ENCODE peak calls at places on chromosome 16, in four cellular contexts. P is CD8-positive, alpha-beta memory T cell; B is bronchial epithelial cell; C is HepG2. F is an unnamed sample.

GRCh38 chr16:11391576-11391975 is 46.3 kb downstream of the RMI2 start:
- DNase-seq in C (no peak), P (no peak), B (no peak), F (no peak)

GRCh38 chr16:14324581-14324980 is 253.5 kb downstream of the MRTFB start:
- DNase-seq in C (no peak), P (no peak), B (no peak), F (no peak)

GRCh38 chr16:21097151-21097550 is 53.5 kb downstream of the DNAH3 start:
- DNase-seq in P (no peak), B (no peak), C (no peak), F (no peak)

GRCh38 chr16:84532299-84532724 is 27.9 kb upstream of the MEAK7 start:
- DNase-seq in P (no peak), B (peak), C (peak), F (peak)

GRCh38 chr16:27174007-27174406 is 29.3 kb upstream of the KDM8 start:
- DNase-seq in C (no peak), B (no peak), P (peak), F (no peak)

GRCh38 chr16:1534021-1535020 is 855 bp downstream of the TMEM204 start:
- DNase-seq in B (no peak), P (no peak), C (no peak), F (no peak)

GRCh38 chr16:8848231-8848938 is 20.4 kb downstream of the CARHSP1 start:
- DNase-seq in B (no peak), C (no peak), P (no peak), F (no peak)

GRCh38 chr16:2701272-2701671 is 18.8 kb downstream of the PRSS27 start:
- DNase-seq in B (no peak), C (no peak), P (no peak), F (no peak)

GRCh38 chr16:1089439-1089821 is 6.6 kb downstream of the C1QTNF8 start:
- DNase-seq in P (no peak), C (no peak), B (no peak), F (no peak)

GRCh38 chr16:56852401-56852730 is 12.6 kb upstream of the SLC12A3 start:
- DNase-seq in C (no peak), B (no peak), P (no peak), F (no peak)

GRCh38 chr16:11089504-11090124 is 145.2 kb downstream of the CLEC16A start:
- DNase-seq in C (no peak), B (no peak), P (no peak), F (no peak)

GRCh38 chr16:4578961-4579530 is 22.9 kb downstream of the C16orf96 start:
- DNase-seq in P (no peak), B (no peak), C (no peak), F (no peak)

GRCh38 chr16:88803264-88803987 is at the start of gene CDT1:
- DNase-seq in B (peak), P (peak), C (peak), F (peak)

GRCh38 chr16:10335681-10336080 is 50.2 kb upstream of the ATF7IP2 start:
- DNase-seq in P (no peak), C (no peak), B (no peak), F (no peak)

GRCh38 chr16:87979352-87979751 is 28.1 kb downstream of the BANP start:
- DNase-seq in P (no peak), B (no peak), C (no peak), F (no peak)

GRCh38 chr16:1481906-1482835 is 6.6 kb downstream of the PTX4 start:
- DNase-seq in P (no peak), C (no peak), B (peak), F (no peak)

GRCh38 chr16:74734361-74735161 is 33.9 kb upstream of the MLKL start:
- DNase-seq in C (no peak), B (no peak), P (no peak), F (no peak)

GRCh38 chr16:57023541-57024249 is 34.3 kb downstream of the NLRC5 start:
- DNase-seq in C (no peak), B (no peak), P (peak), F (no peak)

GRCh38 chr16:75239463-75240122 is 11.8 kb downstream of the BCAR1 start:
- DNase-seq in P (no peak), B (no peak), C (no peak), F (no peak)

GRCh38 chr16:4574919-4575705 is 19.0 kb downstream of the C16orf96 start:
- DNase-seq in C (no peak), B (no peak), P (peak), F (no peak)

GRCh38 chr16:11087691-11088431 is 143.5 kb downstream of the CLEC16A start:
- DNase-seq in P (peak), B (no peak), C (no peak), F (no peak)

GRCh38 chr16:84033251-84034195 is 9.1 kb downstream of the SLC38A8 start:
- DNase-seq in C (no peak), B (no peak), P (no peak), F (no peak)

GRCh38 chr16:4339909-4340308 is 11.2 kb downstream of the PAM16 start:
- DNase-seq in P (no peak), B (no peak), C (no peak), F (no peak)

GRCh38 chr16:12907670-12908233 is 6.4 kb downstream of the SHISA9 start:
- DNase-seq in P (no peak), B (no peak), C (peak), F (no peak)

GRCh38 chr16:31334934-31335333 is 20.0 kb upstream of the ITGAX start:
- DNase-seq in P (no peak), B (no peak), C (no peak), F (no peak)

GRCh38 chr16:46894011-46894672 is 10.0 kb downstream of the GPT2 start:
- DNase-seq in C (no peak), P (no peak), B (no peak), F (peak)

GRCh38 chr16:81367821-81368220 is 53.1 kb downstream of the GAN start:
- DNase-seq in B (no peak), C (no peak), P (no peak), F (no peak)

GRCh38 chr16:79400462-79401149 is 199.9 kb downstream of the MAF start:
- DNase-seq in B (no peak), P (no peak), C (peak), F (no peak)

GRCh38 chr16:66382966-66383299 is 16.4 kb downstream of the CDH5 start:
- DNase-seq in P (no peak), C (peak), B (peak), F (no peak)

GRCh38 chr16:765488-765865 is 4.9 kb downstream of the MSLN start:
- DNase-seq in B (no peak), C (no peak), P (no peak), F (no peak)

GRCh38 chr16:67258160-67258835 is 9.5 kb downstream of the SLC9A5 start:
- DNase-seq in P (no peak), B (no peak), C (no peak), F (no peak)

F was measured in pons.